ENCODE peak calls at places on chromosome 19, in ten cellular contexts. X is NCI-H748 treated with DMSO at 0.1 percent for 48 hours; V is LHCN-M2; F is bronchial epithelial cell; P is dorsolateral prefrontal cortex; S is D341Med; Z is mesenteric fat pad; I is naive thymus-derived CD8-positive, alpha-beta T cell; G is OCI-M1; Y is nephron progenitor cell. O is an unnamed sample.

GRCh38 chr19:757811-758668 is 7.1 kb downstream of the MISP start:
- DNase-seq in X (no peak), V (no peak), F (no peak), P (no peak), S (no peak), Z (no peak), I (no peak), G (no peak), Y (no peak), O (no peak)

GRCh38 chr19:35901854-35902661 is at the start of gene HCST:
- DNase-seq in X (no peak), V (no peak), F (peak; percentile 29), P (no peak), S (no peak), Z (no peak), I (peak; percentile 56), G (peak; percentile 19), Y (no peak), O (peak; percentile 42)

GRCh38 chr19:5891572-5891937 is 12.0 kb downstream of the NDUFA11 start:
- DNase-seq in X (no peak), V (no peak), F (no peak), P (no peak), S (no peak), Z (no peak), I (no peak), G (no peak), Y (no peak), O (no peak)

GRCh38 chr19:35673121-35673804 is 6.9 kb downstream of the UPK1A start:
- DNase-seq in X (peak; percentile 53), V (peak; percentile 46), F (peak; percentile 60), P (no peak), S (no peak), Z (no peak), I (no peak), G (peak; percentile 41), Y (peak; percentile 55), O (peak; percentile 16)

GRCh38 chr19:53910170-53910518 is 1.1 kb downstream of the CACNG7 start:
- DNase-seq in X (no peak), V (no peak), F (no peak), P (peak; percentile 12), S (no peak), Z (no peak), I (no peak), G (no peak), Y (peak; percentile 42), O (no peak)

GRCh38 chr19:38219221-38219620 is 4.8 kb downstream of the DPF1 start:
- DNase-seq in X (no peak), V (no peak), F (no peak), P (no peak), S (no peak), Z (no peak), I (no peak), G (no peak), Y (no peak), O (no peak)

GRCh38 chr19:38155453-38155852 is 68.6 kb downstream of the DPF1 start:
- DNase-seq in X (no peak), V (peak; percentile 44), F (peak; percentile 56), P (peak; percentile 27), S (no peak), Z (no peak), I (no peak), G (no peak), Y (no peak), O (no peak)

GRCh38 chr19:1361601-1362384 is 21.9 kb upstream of the NDUFS7 start:
- DNase-seq in X (no peak), V (peak; percentile 70), F (peak; percentile 29), P (no peak), S (no peak), Z (no peak), I (no peak), G (no peak), Y (no peak), O (no peak)

GRCh38 chr19:19460761-19461265 is 54.5 kb downstream of the TSSK6 start:
- DNase-seq in X (no peak), V (no peak), F (no peak), P (peak; percentile 62), S (peak; percentile 45), Z (no peak), I (peak; percentile 39), G (no peak), Y (peak; percentile 36), O (peak; percentile 49)

GRCh38 chr19:33434886-33435705 is 61.6 kb downstream of the CEBPG start:
- DNase-seq in X (no peak), V (no peak), F (no peak), P (no peak), S (no peak), Z (no peak), I (no peak), G (no peak), Y (no peak), O (no peak)

GRCh38 chr19:35671818-35672217 is 5.5 kb downstream of the UPK1A start:
- DNase-seq in X (no peak), V (no peak), F (peak; percentile 7), P (no peak), S (no peak), Z (no peak), I (no peak), G (peak; percentile 91), Y (no peak), O (no peak)